ENCODE peak calls at places on chromosomes 11 and 22, in four cellular contexts. J, N, A and L are unnamed samples.

GRCh38 chr11:57485217-57486007 is 25.1 kb downstream of the RTN4RL2 start:
- DNase-seq in A (no peak), N (no peak), J (no peak), L (no peak)

GRCh38 chr22:44838316-44839016 is 86.1 kb downstream of the ARHGAP8 start:
- DNase-seq in A (no peak), J (no peak), N (no peak), L (no peak)

GRCh38 chr22:33332538-33332937 is 274.4 kb upstream of the SYN3 start:
- DNase-seq in N (no peak), J (peak), A (no peak), L (no peak)

GRCh38 chr11:69310351-69310750 is 16.4 kb downstream of the MYEOV start:
- DNase-seq in A (no peak), N (no peak), J (peak), L (no peak)

GRCh38 chr22:21591695-21592094 is 24.2 kb downstream of the UBE2L3 start:
- DNase-seq in J (no peak), A (no peak), N (no peak), L (no peak)

GRCh38 chr11:79244175-79244804 is 196.5 kb downstream of the TENM4 start:
- DNase-seq in J (peak), A (no peak), N (no peak), L (no peak)

GRCh38 chr11:98456281-98456680 is 564.5 kb upstream of the CNTN5 start:
- DNase-seq in A (no peak), J (no peak), N (no peak), L (no peak)

GRCh38 chr22:50738649-50739227 is 734 bp downstream of the ACR start:
- DNase-seq in A (no peak), J (peak), N (no peak), L (peak)

GRCh38 chr11:7527029-7527428 is 13.2 kb downstream of the PPFIBP2 start:
- DNase-seq in J (no peak), N (no peak), A (no peak), L (no peak)

GRCh38 chr11:2093575-2094353 is 45.4 kb downstream of the IGF2 start:
- DNase-seq in N (no peak), J (no peak), A (no peak), L (no peak)

GRCh38 chr11:74696932-74697687 is 34.1 kb downstream of the CHRDL2 start:
- DNase-seq in J (peak), A (no peak), N (no peak), L (no peak)

GRCh38 chr22:46614070-46614931 is 5.9 kb upstream of the GRAMD4 start:
- DNase-seq in A (no peak), N (peak), J (no peak), L (no peak)

GRCh38 chr22:31962392-31963113 is 18.2 kb downstream of the YWHAH start:
- DNase-seq in A (no peak), N (no peak), J (no peak), L (no peak)

GRCh38 chr11:134532921-134533421 is 120.9 kb upstream of the B3GAT1 start:
- DNase-seq in N (no peak), A (no peak), J (no peak), L (peak)

GRCh38 chr22:17359501-17359900 is 9.8 kb upstream of the CECR2 start:
- DNase-seq in J (no peak), N (no peak), A (no peak), L (no peak)

GRCh38 chr22:27749597-27750225 is 51.8 kb downstream of the MN1 start:
- DNase-seq in N (no peak), A (no peak), J (no peak), L (no peak)

DNA sequence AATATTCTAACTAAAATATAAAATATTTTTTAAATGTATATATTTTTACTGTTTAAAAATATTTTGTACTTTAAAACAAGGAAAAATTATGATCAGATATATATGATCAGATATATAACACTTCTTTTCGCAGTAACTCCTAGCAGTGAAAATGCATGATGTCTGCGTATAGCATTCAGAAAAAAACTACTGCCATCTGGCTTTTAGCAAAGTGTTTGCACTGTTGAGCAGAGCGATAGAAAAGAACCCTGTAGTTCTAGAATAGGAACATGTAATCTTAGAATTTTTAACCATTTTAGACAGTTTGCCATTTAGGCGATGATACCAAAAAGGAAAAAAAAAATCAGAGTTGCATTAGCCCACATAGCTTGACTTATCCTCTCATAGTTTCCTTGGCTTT is 370.4 kb upstream of the ANO3 start:
- DNase-seq in J (no peak), N (no peak), A (no peak), L (no peak)
- TF ChIP-seq CTCF in J (no peak), N (no peak), A (peak), L (peak)

GRCh38 chr22:49514211-49514610 is 313.5 kb downstream of the BRD1 start:
- DNase-seq in J (peak), N (no peak), A (no peak), L (no peak)

GRCh38 chr22:49513358-49513851 is 314.3 kb downstream of the BRD1 start:
- DNase-seq in J (peak), N (no peak), A (no peak), L (no peak)

GRCh38 chr22:49517211-49517610 is 310.5 kb downstream of the BRD1 start:
- DNase-seq in A (no peak), N (no peak), J (peak), L (no peak)

GRCh38 chr22:49514656-49515055 is 313.0 kb downstream of the BRD1 start:
- DNase-seq in J (peak), A (no peak), N (no peak), L (no peak)

DNA sequence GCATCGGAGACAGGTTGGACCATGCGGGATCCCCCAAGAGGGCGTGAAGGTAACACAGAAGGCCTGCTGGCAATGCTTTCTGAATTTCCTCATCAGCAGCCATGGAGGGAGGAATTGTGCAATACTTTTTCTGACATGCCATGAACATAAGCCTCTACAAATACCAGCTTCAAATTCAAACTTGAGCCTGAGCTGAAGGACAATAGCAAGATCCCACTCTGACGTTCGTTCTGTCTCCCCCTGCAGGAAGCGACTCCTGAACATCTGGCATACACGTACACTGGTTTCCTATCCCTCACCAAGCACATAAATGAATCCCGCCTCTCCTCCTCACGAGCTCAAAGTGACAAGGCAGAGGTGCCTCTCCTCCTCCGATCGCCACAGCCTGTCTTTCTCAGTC is 312.2 kb downstream of the BRD1 start:
- DNase-seq in N (no peak), A (no peak), J (peak), L (no peak)
- TF ChIP-seq CTCF in N (no peak), A (peak), J (no peak), L (no peak)

DNA sequence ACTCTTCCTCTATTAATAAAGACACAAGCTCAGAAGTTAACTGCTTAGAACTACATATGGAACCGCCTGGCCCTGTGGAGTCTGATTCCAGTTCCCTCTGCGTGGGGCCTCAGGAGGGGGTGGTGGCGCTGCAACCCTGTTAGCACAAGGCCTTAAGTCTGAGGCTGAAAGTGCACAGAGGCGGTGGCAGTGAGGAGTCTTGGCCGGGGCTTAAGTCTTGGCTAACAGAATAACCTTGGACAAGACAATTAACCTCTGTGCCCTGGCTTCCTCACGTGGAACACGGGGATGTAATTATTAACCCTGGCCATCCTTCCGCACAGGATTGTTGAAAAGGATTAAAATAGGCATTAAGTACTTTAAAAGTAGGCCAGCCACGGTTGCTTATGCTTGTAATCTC is 191.5 kb downstream of the CEP164 start:
- DNase-seq in J (no peak), N (no peak), A (no peak), L (no peak)
- TF ChIP-seq CTCF in J (no peak), N (no peak), A (peak), L (no peak)

GRCh38 chr11:9561279-9561982 is 12.0 kb upstream of the WEE1 start:
- DNase-seq in N (no peak), J (no peak), A (no peak), L (no peak)
- TF ChIP-seq CTCF in N (no peak), J (no peak), A (no peak), L (no peak)

GRCh38 chr11:101083334-101083733 is 46.3 kb downstream of the PGR start:
- DNase-seq in J (no peak), A (no peak), N (no peak), L (no peak)
- TF ChIP-seq CTCF in J (no peak), A (no peak), N (no peak), L (no peak)

DNA sequence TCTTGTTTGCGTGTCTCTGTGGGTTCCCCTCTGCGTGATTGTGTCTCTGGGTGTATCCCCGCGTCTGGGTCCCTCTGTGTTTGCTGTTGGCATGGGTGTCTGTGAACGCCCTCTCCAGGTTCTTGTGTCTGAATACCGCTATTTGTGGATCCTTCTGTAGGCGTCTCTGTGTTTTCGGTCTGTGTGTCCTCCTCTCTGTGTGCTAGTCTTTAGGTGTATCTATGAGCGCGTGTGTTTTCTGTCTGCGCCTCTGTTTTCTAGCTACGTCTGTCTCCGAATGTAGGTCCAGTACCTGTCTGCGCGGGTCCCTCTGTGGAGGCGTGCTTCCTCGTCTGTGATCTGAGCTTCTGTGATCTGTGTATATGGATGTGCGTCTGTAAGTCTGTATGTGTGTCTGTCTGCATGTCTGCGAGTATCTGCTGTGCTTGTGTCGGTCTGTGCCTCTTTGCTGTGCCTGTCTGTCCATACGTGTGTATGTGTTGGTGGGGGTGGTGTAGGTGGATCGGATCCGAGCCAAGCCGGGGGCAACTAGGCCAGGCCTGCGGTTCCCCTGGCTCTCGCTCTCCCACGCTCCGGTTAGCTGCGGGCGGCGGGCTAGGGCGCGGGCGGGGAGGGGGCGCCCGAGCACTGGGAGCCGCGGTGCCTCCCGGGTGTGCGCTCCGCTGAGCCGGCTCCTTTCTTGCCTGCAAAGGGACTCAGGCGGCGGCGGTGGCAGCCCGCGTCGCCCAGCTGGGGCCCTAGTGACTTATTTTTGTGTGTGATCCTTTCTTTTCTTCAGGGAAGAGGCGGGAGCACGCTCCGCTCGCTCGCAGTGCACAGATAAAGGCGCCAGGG is 105.3 kb upstream of the E2F8 start:
- DNase-seq in N (peak), A (no peak), J (no peak), L (no peak)
- TF ChIP-seq CTCF in N (no peak), A (no peak), J (no peak), L (no peak)

GRCh38 chr11:119681537-119681936 is 47.5 kb downstream of the NECTIN1 start:
- DNase-seq in A (no peak), J (no peak), N (no peak), L (no peak)
- TF ChIP-seq CTCF in A (peak), J (no peak), N (no peak), L (no peak)

DNA sequence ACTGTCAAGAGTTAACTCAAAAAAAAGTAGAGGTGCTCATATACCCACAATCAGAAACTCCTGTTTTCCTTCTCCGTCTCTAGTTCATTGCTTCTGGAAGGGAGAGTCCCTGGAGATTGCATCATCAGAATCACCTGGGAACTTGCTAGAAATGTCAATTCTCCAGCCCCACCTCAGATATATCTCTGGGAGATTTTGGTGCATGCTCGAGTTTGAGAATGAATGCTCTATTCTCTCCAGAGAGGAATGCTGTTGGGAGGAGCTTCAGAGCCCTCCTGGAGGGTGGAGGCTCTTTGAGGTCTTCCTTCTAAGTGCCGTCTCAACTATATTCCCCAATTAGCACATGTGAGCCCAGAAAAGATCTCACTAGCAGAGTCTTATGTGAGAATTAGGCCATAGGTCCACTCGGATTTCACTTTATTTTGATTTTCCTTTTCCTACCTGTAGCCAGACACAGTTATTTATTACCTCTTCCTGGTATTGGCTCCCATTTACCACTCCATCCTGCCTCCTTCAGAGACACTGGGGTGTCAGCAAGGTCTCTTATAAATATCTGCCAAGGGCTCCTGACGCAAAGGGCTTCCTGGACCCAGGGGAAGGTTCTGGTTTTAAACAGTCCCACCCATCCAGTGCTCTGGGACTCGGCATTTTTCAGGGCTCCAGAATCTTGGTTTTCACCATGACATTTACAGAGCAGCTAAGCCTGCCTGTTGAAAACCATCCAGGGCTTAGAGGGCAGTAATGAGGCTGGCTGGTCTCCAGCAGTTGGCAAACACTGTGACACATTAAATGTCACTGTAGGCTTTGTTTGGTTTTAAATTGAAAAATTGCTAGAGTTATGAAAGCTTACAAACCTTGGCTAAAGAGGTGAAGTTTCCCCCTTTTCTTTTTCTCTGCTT is 136.2 kb downstream of the CD44 start:
- DNase-seq in A (no peak), N (no peak), J (peak), L (no peak)
- TF ChIP-seq CTCF in A (no peak), N (no peak), J (no peak), L (no peak)

GRCh38 chr11:26753738-26754504 is 32.1 kb upstream of the SLC5A12 start:
- DNase-seq in N (peak), J (no peak), A (peak), L (no peak)
- TF ChIP-seq CTCF in N (peak), J (no peak), A (peak), L (peak)